ENCODE peak calls at places on chromosomes 2 and 18, in six cellular contexts. One of them, this sample, is unnamed.

GRCh38 chr18:74256190-74256589 is 35.6 kb downstream of the CYB5A start:
- DNase-seq in H1: no peak
- DNase-seq in IMR-90: no peak
- DNase-seq in mesendoderm: peak
- DNase-seq in mesenchymal stem cell: no peak
- DNase-seq in neuronal stem cell: peak
- DNase-seq in this sample: no peak

GRCh38 chr2:14292964-14293363 is 339.6 kb upstream of the LRATD1 start:
- DNase-seq in IMR-90: no peak
- DNase-seq in mesenchymal stem cell: no peak
- DNase-seq in mesendoderm: no peak
- DNase-seq in neuronal stem cell: no peak
- DNase-seq in H1: no peak
- DNase-seq in this sample: no peak

GRCh38 chr2:46462936-46463335 is 16.4 kb upstream of the TMEM247 start:
- DNase-seq in H1: no peak
- DNase-seq in mesendoderm: no peak
- DNase-seq in neuronal stem cell: no peak
- DNase-seq in IMR-90: peak
- DNase-seq in mesenchymal stem cell: peak
- DNase-seq in this sample: no peak

GRCh38 chr2:166197446-166197845 is 69.6 kb upstream of the SCN1A start:
- DNase-seq in neuronal stem cell: no peak
- DNase-seq in mesendoderm: no peak
- DNase-seq in H1: no peak
- DNase-seq in IMR-90: peak
- DNase-seq in mesenchymal stem cell: peak
- DNase-seq in this sample: no peak

GRCh38 chr18:74916773-74917393 is 292.1 kb downstream of the PTGR3 start:
- DNase-seq in IMR-90: no peak
- DNase-seq in neuronal stem cell: no peak
- DNase-seq in mesenchymal stem cell: no peak
- DNase-seq in mesendoderm: no peak
- DNase-seq in H1: no peak
- DNase-seq in this sample: no peak

GRCh38 chr2:47844162-47844561 is 61.2 kb downstream of the MSH6 start:
- DNase-seq in mesenchymal stem cell: no peak
- DNase-seq in H1: no peak
- DNase-seq in IMR-90: no peak
- DNase-seq in neuronal stem cell: no peak
- DNase-seq in mesendoderm: no peak
- DNase-seq in this sample: no peak

GRCh38 chr18:36302676-36303075 is 5.2 kb downstream of the FHOD3 start:
- DNase-seq in neuronal stem cell: no peak
- DNase-seq in IMR-90: peak
- DNase-seq in mesenchymal stem cell: peak
- DNase-seq in H1: no peak
- DNase-seq in mesendoderm: no peak
- DNase-seq in this sample: no peak

GRCh38 chr2:205482399-205483065 is 199.8 kb upstream of the NRP2 start:
- DNase-seq in neuronal stem cell: no peak
- DNase-seq in mesenchymal stem cell: no peak
- DNase-seq in mesendoderm: peak
- DNase-seq in IMR-90: peak
- DNase-seq in H1: peak
- DNase-seq in this sample: peak

GRCh38 chr2:137261858-137262585 is 496.7 kb downstream of the THSD7B start:
- DNase-seq in neuronal stem cell: no peak
- DNase-seq in H1: no peak
- DNase-seq in IMR-90: no peak
- DNase-seq in mesendoderm: no peak
- DNase-seq in mesenchymal stem cell: no peak
- DNase-seq in this sample: no peak

GRCh38 chr2:242038166-242038927 is 168.8 kb downstream of the RTP5 start:
- DNase-seq in IMR-90: no peak
- DNase-seq in neuronal stem cell: no peak
- DNase-seq in H1: no peak
- DNase-seq in mesenchymal stem cell: no peak
- DNase-seq in mesendoderm: no peak
- DNase-seq in this sample: peak

GRCh38 chr2:199136681-199137080 is 321.1 kb downstream of the SATB2 start:
- DNase-seq in H1: no peak
- DNase-seq in neuronal stem cell: no peak
- DNase-seq in mesenchymal stem cell: peak
- DNase-seq in mesendoderm: no peak
- DNase-seq in IMR-90: peak
- DNase-seq in this sample: no peak

GRCh38 chr2:71348302-71348701 is 16.7 kb downstream of the ZNF638 start:
- DNase-seq in mesendoderm: peak
- DNase-seq in neuronal stem cell: no peak
- DNase-seq in mesenchymal stem cell: peak
- DNase-seq in H1: no peak
- DNase-seq in IMR-90: peak
- DNase-seq in this sample: no peak

GRCh38 chr18:54852780-54853675 is 24.8 kb downstream of the RAB27B start:
- DNase-seq in neuronal stem cell: no peak
- DNase-seq in H1: no peak
- DNase-seq in mesendoderm: no peak
- DNase-seq in mesenchymal stem cell: peak
- DNase-seq in IMR-90: no peak
- DNase-seq in this sample: no peak

GRCh38 chr2:43300781-43301586 is 74.6 kb upstream of the ZFP36L2 start:
- DNase-seq in H1: no peak
- DNase-seq in mesenchymal stem cell: no peak
- DNase-seq in neuronal stem cell: no peak
- DNase-seq in mesendoderm: no peak
- DNase-seq in IMR-90: no peak
- DNase-seq in this sample: no peak

GRCh38 chr18:12421732-12422131 is 14.0 kb downstream of the PRELID3A start:
- DNase-seq in IMR-90: no peak
- DNase-seq in H1: no peak
- DNase-seq in mesendoderm: peak
- DNase-seq in mesenchymal stem cell: no peak
- DNase-seq in neuronal stem cell: no peak
- DNase-seq in this sample: no peak

GRCh38 chr18:22417496-22418188 is at the start of gene CTAGE1:
- DNase-seq in mesendoderm: peak
- DNase-seq in mesenchymal stem cell: peak
- DNase-seq in neuronal stem cell: no peak
- DNase-seq in IMR-90: peak
- DNase-seq in H1: peak
- DNase-seq in this sample: peak

GRCh38 chr18:76479351-76480238 is 15.4 kb downstream of the ZNF516 start:
- DNase-seq in neuronal stem cell: no peak
- DNase-seq in H1: no peak
- DNase-seq in mesenchymal stem cell: no peak
- DNase-seq in IMR-90: no peak
- DNase-seq in mesendoderm: no peak
- DNase-seq in this sample: no peak

GRCh38 chr2:226977775-226978190 is 141.9 kb downstream of the RHBDD1 start:
- DNase-seq in mesenchymal stem cell: peak
- DNase-seq in neuronal stem cell: no peak
- DNase-seq in IMR-90: peak
- DNase-seq in H1: no peak
- DNase-seq in mesendoderm: no peak
- DNase-seq in this sample: no peak

GRCh38 chr2:219501441-219501840 is 2.8 kb downstream of the GMPPA start:
- DNase-seq in mesendoderm: no peak
- DNase-seq in IMR-90: peak
- DNase-seq in H1: no peak
- DNase-seq in mesenchymal stem cell: no peak
- DNase-seq in neuronal stem cell: no peak
- DNase-seq in this sample: no peak

GRCh38 chr2:237447496-237447895 is 33.5 kb upstream of the COL6A3 start:
- DNase-seq in H1: no peak
- DNase-seq in mesenchymal stem cell: no peak
- DNase-seq in IMR-90: no peak
- DNase-seq in neuronal stem cell: no peak
- DNase-seq in mesendoderm: no peak
- DNase-seq in this sample: no peak

GRCh38 chr2:193112986-193113385 is 918.3 kb upstream of the TMEFF2 start:
- DNase-seq in mesendoderm: no peak
- DNase-seq in mesenchymal stem cell: no peak
- DNase-seq in IMR-90: no peak
- DNase-seq in neuronal stem cell: peak
- DNase-seq in H1: no peak
- DNase-seq in this sample: no peak

GRCh38 chr2:113370478-113371091 is 66.9 kb upstream of the ZNG1B start:
- DNase-seq in H1: peak
- DNase-seq in mesenchymal stem cell: peak
- DNase-seq in mesendoderm: peak
- DNase-seq in IMR-90: peak
- DNase-seq in neuronal stem cell: peak
- DNase-seq in this sample: peak

GRCh38 chr2:26890341-26891000 is 42.5 kb downstream of the DPYSL5 start:
- DNase-seq in IMR-90: no peak
- DNase-seq in mesendoderm: no peak
- DNase-seq in neuronal stem cell: no peak
- DNase-seq in H1: no peak
- DNase-seq in mesenchymal stem cell: no peak
- DNase-seq in this sample: no peak

GRCh38 chr2:231791107-231791506 is 4.9 kb downstream of the COPS7B start:
- DNase-seq in mesenchymal stem cell: no peak
- DNase-seq in mesendoderm: no peak
- DNase-seq in H1: no peak
- DNase-seq in neuronal stem cell: no peak
- DNase-seq in IMR-90: no peak
- DNase-seq in this sample: no peak

GRCh38 chr2:96119389-96119751 is 3.0 kb upstream of the ADRA2B start:
- DNase-seq in mesendoderm: no peak
- DNase-seq in H1: no peak
- DNase-seq in neuronal stem cell: no peak
- DNase-seq in IMR-90: no peak
- DNase-seq in mesenchymal stem cell: no peak
- DNase-seq in this sample: no peak

GRCh38 chr2:169585673-169586072 is 1.5 kb downstream of the PPIG start:
- DNase-seq in mesenchymal stem cell: no peak
- DNase-seq in mesendoderm: no peak
- DNase-seq in H1: no peak
- DNase-seq in IMR-90: no peak
- DNase-seq in neuronal stem cell: no peak
- DNase-seq in this sample: no peak

GRCh38 chr2:169579044-169579443 is 5.1 kb upstream of the PPIG start:
- DNase-seq in mesenchymal stem cell: no peak
- DNase-seq in IMR-90: no peak
- DNase-seq in H1: no peak
- DNase-seq in neuronal stem cell: no peak
- DNase-seq in mesendoderm: no peak
- DNase-seq in this sample: no peak

GRCh38 chr2:169584005-169584877 is at the start of gene PPIG:
- DNase-seq in mesenchymal stem cell: peak
- DNase-seq in mesendoderm: peak
- DNase-seq in H1: peak
- DNase-seq in neuronal stem cell: peak
- DNase-seq in IMR-90: peak
- DNase-seq in this sample: peak

GRCh38 chr2:169583494-169583893 is 657 bp upstream of the PPIG start:
- DNase-seq in IMR-90: no peak
- DNase-seq in neuronal stem cell: no peak
- DNase-seq in mesendoderm: no peak
- DNase-seq in mesenchymal stem cell: no peak
- DNase-seq in H1: no peak
- DNase-seq in this sample: no peak
- H2BK15ac ChIP-seq in IMR-90: no peak
- H2BK15ac ChIP-seq in neuronal stem cell: no peak
- H2BK15ac ChIP-seq in mesendoderm: no peak
- H2BK15ac ChIP-seq in mesenchymal stem cell: no peak
- H2BK15ac ChIP-seq in H1: no peak
- H2BK15ac ChIP-seq in this sample: no peak

DNA sequence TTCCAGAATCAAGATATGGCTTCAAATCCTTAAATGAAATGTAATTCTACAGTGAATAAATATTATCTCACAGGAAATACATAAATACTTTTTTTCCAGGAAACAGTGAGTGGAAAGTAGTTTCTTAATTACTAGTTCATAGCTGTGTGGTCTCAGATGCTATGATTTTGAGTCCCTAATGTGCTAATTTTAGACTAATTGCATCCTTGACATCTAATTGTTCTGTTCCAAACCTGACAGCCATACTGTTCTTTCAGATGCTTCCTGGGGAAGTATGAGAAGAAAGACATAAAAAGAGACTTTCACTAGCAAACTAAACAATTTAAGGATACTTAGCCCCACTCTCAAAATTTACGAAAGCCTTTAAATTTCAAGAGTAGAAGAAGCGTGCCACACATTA is 350.9 kb upstream of the CDH20 start:
- DNase-seq in mesenchymal stem cell: no peak
- DNase-seq in IMR-90: no peak
- DNase-seq in neuronal stem cell: no peak
- DNase-seq in H1: no peak
- DNase-seq in mesendoderm: no peak
- DNase-seq in this sample: no peak
- H2BK15ac ChIP-seq in mesenchymal stem cell: no peak
- H2BK15ac ChIP-seq in IMR-90: no peak
- H2BK15ac ChIP-seq in neuronal stem cell: no peak
- H2BK15ac ChIP-seq in H1: no peak
- H2BK15ac ChIP-seq in mesendoderm: no peak
- H2BK15ac ChIP-seq in this sample: no peak

DNA sequence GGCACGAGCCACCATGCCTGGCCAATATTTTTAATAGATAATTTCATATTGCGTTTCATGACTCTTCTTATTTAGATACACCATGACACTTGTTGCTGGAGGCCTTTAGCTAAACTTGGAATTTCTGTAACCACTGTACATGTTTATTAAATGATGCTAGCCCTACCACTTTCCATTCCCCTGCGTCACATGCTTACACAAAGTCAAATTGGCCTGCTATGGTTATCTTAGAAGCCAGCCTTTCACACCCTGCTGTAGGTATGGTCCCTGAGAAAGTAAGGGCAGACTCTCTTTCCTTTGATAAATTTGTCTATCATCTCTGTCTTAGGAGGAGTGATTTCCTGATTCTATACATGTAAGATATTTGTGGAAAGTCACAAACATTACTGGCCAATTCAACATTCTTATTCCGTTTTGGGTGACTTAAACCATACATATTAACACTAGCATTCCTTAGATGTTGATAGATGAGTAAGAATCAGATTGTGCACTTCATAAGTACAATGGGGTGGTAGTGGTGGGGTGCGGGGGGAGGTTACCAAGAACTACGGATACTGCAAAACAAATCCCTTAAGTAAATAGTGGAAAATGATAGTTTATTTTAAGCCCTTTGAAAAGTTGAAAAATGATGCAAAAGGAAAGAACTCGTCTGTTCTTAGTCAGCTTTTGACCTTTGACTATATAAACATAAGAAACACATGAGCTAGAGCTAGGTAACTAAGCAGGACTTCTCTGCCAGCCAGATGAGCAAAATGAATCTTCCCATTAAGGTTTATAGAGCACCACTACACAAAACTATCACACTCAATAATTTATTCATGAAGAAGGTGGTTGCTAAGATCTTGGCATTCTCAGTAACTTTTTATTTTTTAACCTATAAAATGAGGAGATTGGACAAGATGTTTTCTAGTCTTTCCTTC is 7.9 kb upstream of the NDUFV2 start:
- DNase-seq in mesenchymal stem cell: peak
- DNase-seq in IMR-90: peak
- DNase-seq in mesendoderm: no peak
- DNase-seq in H1: no peak
- DNase-seq in neuronal stem cell: no peak
- DNase-seq in this sample: no peak
- H2BK15ac ChIP-seq in mesenchymal stem cell: no peak
- H2BK15ac ChIP-seq in IMR-90: peak
- H2BK15ac ChIP-seq in mesendoderm: no peak
- H2BK15ac ChIP-seq in H1: no peak
- H2BK15ac ChIP-seq in neuronal stem cell: no peak
- H2BK15ac ChIP-seq in this sample: no peak

GRCh38 chr18:7676253-7676873 is 109.2 kb downstream of the PTPRM start:
- DNase-seq in mesenchymal stem cell: no peak
- DNase-seq in neuronal stem cell: no peak
- DNase-seq in mesendoderm: no peak
- DNase-seq in IMR-90: no peak
- DNase-seq in H1: no peak
- DNase-seq in this sample: no peak
- H2BK15ac ChIP-seq in mesenchymal stem cell: no peak
- H2BK15ac ChIP-seq in neuronal stem cell: no peak
- H2BK15ac ChIP-seq in mesendoderm: no peak
- H2BK15ac ChIP-seq in IMR-90: no peak
- H2BK15ac ChIP-seq in H1: no peak
- H2BK15ac ChIP-seq in this sample: no peak

This sample was measured in H9.